ENCODE peak calls at places on chromosome 7, in nine cellular contexts. E is PC-3; L is Caco-2; M is CD8-positive, alpha-beta T cell; C is IMR-90; K is neural progenitor cell; F is astrocyte; T is left ventricle myocardium inferior; I is right lobe of liver. A is an unnamed sample.

GRCh38 chr7:14351167-14351566 is 361.7 kb upstream of the ETV1 start:
- DNase-seq in E (no peak), L (no peak), M (no peak), C (no peak), K (peak; percentile 58), F (no peak), T (peak; percentile 14), I (no peak), A (no peak)

GRCh38 chr7:131897016-131897789 is 340.8 kb upstream of the PODXL start:
- DNase-seq in E (peak; percentile 62), L (no peak), M (no peak), C (peak; percentile 24), K (no peak), F (peak; percentile 93), T (no peak), I (no peak), A (peak; percentile 32)

GRCh38 chr7:20783716-20784310 is 2.9 kb downstream of the SP8 start:
- DNase-seq in E (peak; percentile 48), L (no peak), M (no peak), C (no peak), K (peak; percentile 70), F (no peak), T (no peak), I (no peak), A (no peak)

GRCh38 chr7:98165827-98166667 is 45.2 kb upstream of the BHLHA15 start:
- DNase-seq in E (peak; percentile 60), L (peak; percentile 77), M (peak; percentile 66), C (peak; percentile 14), K (peak; percentile 68), F (no peak), T (no peak), I (peak; percentile 77), A (peak; percentile 16)

GRCh38 chr7:158447206-158448171 is 140.1 kb downstream of the PTPRN2 start:
- DNase-seq in E (no peak), L (no peak), M (no peak), C (no peak), K (no peak), F (no peak), T (no peak), I (no peak), A (no peak)

GRCh38 chr7:5424689-5425506 is 1.3 kb upstream of the TNRC18 start:
- DNase-seq in E (peak; percentile 51), L (no peak), M (no peak), C (peak; percentile 33), K (peak; percentile 60), F (no peak), T (peak; percentile 77), I (peak; percentile 88), A (no peak)

GRCh38 chr7:585229-585711 is 65.6 kb upstream of the PDGFA start:
- DNase-seq in E (no peak), L (no peak), M (no peak), C (no peak), K (no peak), F (no peak), T (no peak), I (no peak), A (peak; percentile 77)

GRCh38 chr7:157006205-157006747 is 4.2 kb downstream of the MNX1 start:
- DNase-seq in E (no peak), L (no peak), M (no peak), C (no peak), K (peak; percentile 42), F (no peak), T (no peak), I (peak; percentile 43), A (no peak)

GRCh38 chr7:134814730-134815364 is 35.4 kb downstream of the CALD1 start:
- DNase-seq in E (no peak), L (no peak), M (no peak), C (no peak), K (no peak), F (no peak), T (no peak), I (no peak), A (no peak)

GRCh38 chr7:157526604-157527003 is 189.8 kb downstream of the DNAJB6 start:
- DNase-seq in E (no peak), L (no peak), M (peak; percentile 43), C (no peak), K (no peak), F (peak; percentile 2), T (no peak), I (peak; percentile 43), A (no peak)

GRCh38 chr7:52273685-52274610 is 761.5 kb upstream of the POM121L12 start:
- DNase-seq in E (no peak), L (no peak), M (no peak), C (no peak), K (no peak), F (no peak), T (no peak), I (no peak), A (no peak)

GRCh38 chr7:89780291-89780690 is 374.0 kb upstream of the STEAP1 start:
- DNase-seq in E (no peak), L (no peak), M (no peak), C (no peak), K (peak; percentile 19), F (no peak), T (no peak), I (no peak), A (no peak)

GRCh38 chr7:109062798-109063197 is 493.1 kb downstream of the DNAJB9 start:
- DNase-seq in E (no peak), L (no peak), M (no peak), C (no peak), K (peak; percentile 51), F (no peak), T (no peak), I (no peak), A (no peak)

GRCh38 chr7:91872928-91873327 is 7.6 kb downstream of the MTERF1 start:
- DNase-seq in E (no peak), L (no peak), M (no peak), C (no peak), K (no peak), F (no peak), T (no peak), I (no peak), A (no peak)
- TF ChIP-seq CTCF in E (no peak), L (no peak), M (no peak), C (no peak), K (no peak), F (no peak), T (no peak), I (no peak), A (no peak)

DNA sequence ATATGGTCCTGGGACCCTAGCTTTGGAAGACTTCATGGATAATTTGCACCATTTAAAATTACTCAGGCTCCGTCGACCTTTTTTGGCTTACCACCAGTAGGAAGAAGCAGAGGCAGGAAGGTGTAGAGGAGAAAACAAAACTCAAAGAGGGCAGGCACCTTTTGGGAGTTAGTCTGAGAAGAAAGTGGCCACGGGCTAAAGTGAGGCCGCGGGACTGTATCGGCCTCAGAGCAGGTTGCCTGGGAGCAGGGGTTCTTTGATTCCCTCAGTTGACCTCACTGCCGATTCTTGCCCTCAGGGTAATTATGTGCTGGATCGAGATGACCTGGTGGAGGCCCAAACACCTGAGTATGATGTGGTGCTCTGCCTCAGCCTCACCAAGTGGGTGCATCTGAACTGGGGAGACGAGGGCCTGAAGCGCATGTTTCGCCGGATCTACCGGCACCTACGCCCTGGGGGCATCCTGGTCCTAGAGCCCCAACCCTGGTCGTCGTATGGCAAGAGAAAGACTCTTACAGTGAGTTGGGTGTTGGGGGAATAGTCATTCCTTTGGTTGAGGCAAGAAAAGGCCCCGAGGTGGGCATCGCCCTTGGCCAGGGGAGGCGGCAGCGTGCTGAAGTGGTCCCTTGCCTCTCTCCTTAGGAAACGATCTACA is 3.1 kb downstream of the MEPCE start:
- DNase-seq in E (no peak), L (no peak), M (no peak), C (no peak), K (no peak), F (no peak), T (no peak), I (no peak), A (no peak)
- H3K36me3 ChIP-seq in E (peaks cover 22% of the 10 kb centered on the region), L (no peaks in the 10 kb centered on the region), M (peaks cover 13% of the 10 kb centered on the region), C (peaks cover 28% of the 10 kb centered on the region), K (no peaks in the 10 kb centered on the region), F (peaks cover 22% of the 10 kb centered on the region), T (peaks cover 23% of the 10 kb centered on the region), I (peaks cover 5% of the 10 kb centered on the region), A (peaks cover 18% of the 10 kb centered on the region)

GRCh38 chr7:128947854-128948253 is 10.1 kb downstream of the IRF5 start:
- DNase-seq in E (peak; percentile 18), L (no peak), M (no peak), C (peak; percentile 3), K (no peak), F (no peak), T (no peak), I (no peak), A (no peak)

GRCh38 chr7:128948976-128949760 is 11.4 kb downstream of the IRF5 start:
- DNase-seq in E (no peak), L (no peak), M (no peak), C (no peak), K (no peak), F (no peak), T (no peak), I (no peak), A (no peak)

GRCh38 chr7:128945668-128946366 is 8.1 kb downstream of the IRF5 start:
- DNase-seq in E (no peak), L (no peak), M (no peak), C (no peak), K (no peak), F (no peak), T (no peak), I (no peak), A (no peak)

GRCh38 chr7:128948312-128948973 is 10.7 kb downstream of the IRF5 start:
- DNase-seq in E (no peak), L (no peak), M (no peak), C (no peak), K (no peak), F (no peak), T (no peak), I (no peak), A (no peak)

DNA sequence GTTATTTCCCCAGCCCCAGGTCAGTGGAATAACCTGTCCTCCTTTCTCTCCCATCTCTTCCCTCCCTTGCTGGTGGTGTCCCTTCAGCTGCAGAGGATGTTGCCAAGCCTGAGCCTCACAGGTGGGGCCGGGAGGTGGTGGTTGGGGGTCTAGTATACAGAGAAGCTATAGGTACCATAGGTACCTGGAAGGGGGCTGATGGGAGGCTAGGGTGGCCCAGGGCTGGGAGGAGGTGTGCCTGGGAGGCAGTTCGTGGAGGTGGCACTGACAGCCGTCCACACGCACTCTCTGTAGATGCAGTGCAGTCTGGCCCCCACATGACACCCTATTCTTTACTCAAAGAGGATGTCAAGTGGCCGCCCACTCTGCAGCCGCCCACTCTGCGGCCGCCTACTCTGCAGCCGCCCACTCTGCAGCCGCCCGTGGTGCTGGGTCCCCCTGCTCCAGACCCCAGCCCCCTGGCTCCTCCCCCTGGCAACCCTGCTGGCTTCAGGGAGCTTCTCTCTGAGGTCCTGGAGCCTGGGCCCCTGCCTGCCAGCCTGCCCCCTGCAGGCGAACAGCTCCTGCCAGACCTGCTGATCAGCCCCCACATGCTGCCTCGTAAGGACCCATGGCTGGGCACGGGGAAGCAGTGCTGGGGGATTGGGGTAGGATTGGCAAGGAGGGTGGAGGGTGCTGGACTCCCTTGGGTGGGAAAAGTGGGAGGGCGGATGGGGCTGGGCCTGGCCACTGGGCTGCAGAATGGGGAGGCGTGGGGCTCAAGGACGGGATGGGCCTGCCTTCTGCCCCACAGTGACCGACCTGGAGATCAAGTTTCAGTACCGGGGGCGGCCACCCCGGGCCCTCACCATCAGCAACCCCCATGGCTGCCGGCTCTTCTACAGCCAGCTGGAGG is 9.5 kb downstream of the IRF5 start:
- DNase-seq in E (no peak), L (no peak), M (no peak), C (no peak), K (no peak), F (no peak), T (no peak), I (no peak), A (no peak)
- TF ChIP-seq CTCF in E (peak; percentile 43), L (peak; percentile 17), M (no peak), C (peak; percentile 3), K (peak; percentile 27), F (no peak), T (peak; percentile 13), I (peak; percentile 31), A (peak; percentile 47)

GRCh38 chr7:67602246-67602645 is 605.6 kb downstream of the TYW1 start:
- DNase-seq in E (no peak), L (no peak), M (no peak), C (no peak), K (no peak), F (no peak), T (no peak), I (no peak), A (no peak)
- H3K36me3 ChIP-seq in E (no peaks in the 10 kb centered on the region), L (no peaks in the 10 kb centered on the region), M (no peaks in the 10 kb centered on the region), C (no peaks in the 10 kb centered on the region), K (no peaks in the 10 kb centered on the region), F (no peaks in the 10 kb centered on the region), T (no peaks in the 10 kb centered on the region), I (no peaks in the 10 kb centered on the region), A (no peaks in the 10 kb centered on the region)

A was measured in brain microvascular endothelial cell.